ENCODE peak calls at places on chromosomes 12 and 14, in seven cellular contexts. One of them, this sample, is unnamed.

GRCh38 chr12:121196902-121197301 is 13.0 kb upstream of the P2RX4 start:
- DNase-seq in colonic mucosa: no peak
- DNase-seq in neural progenitor cell: no peak
- DNase-seq in NCI-H1092 treated with DMSO at 0.1 percent for 48 hours: no peak
- DNase-seq in left cardiac atrium: no peak
- DNase-seq in AG04449: no peak
- DNase-seq in activated CD4-positive, alpha-beta T cell treated with anti-CD3 and anti-CD28 coated beads, Interleukin-2, amount 10 ng/mL, durations not matched to agents 7 days and 5 days: peak
- DNase-seq in this sample: no peak

GRCh38 chr14:54712371-54712998 is 145.6 kb downstream of the SAMD4A start:
- DNase-seq in NCI-H1092 treated with DMSO at 0.1 percent for 48 hours: no peak
- DNase-seq in activated CD4-positive, alpha-beta T cell treated with anti-CD3 and anti-CD28 coated beads, Interleukin-2, amount 10 ng/mL, durations not matched to agents 7 days and 5 days: no peak
- DNase-seq in neural progenitor cell: no peak
- DNase-seq in left cardiac atrium: no peak
- DNase-seq in AG04449: no peak
- DNase-seq in colonic mucosa: no peak
- DNase-seq in this sample: no peak

GRCh38 chr12:3641428-3641883 is 111.5 kb downstream of the CRACR2A start:
- DNase-seq in left cardiac atrium: peak
- DNase-seq in AG04449: peak
- DNase-seq in NCI-H1092 treated with DMSO at 0.1 percent for 48 hours: no peak
- DNase-seq in neural progenitor cell: no peak
- DNase-seq in activated CD4-positive, alpha-beta T cell treated with anti-CD3 and anti-CD28 coated beads, Interleukin-2, amount 10 ng/mL, durations not matched to agents 7 days and 5 days: no peak
- DNase-seq in colonic mucosa: no peak
- DNase-seq in this sample: no peak

GRCh38 chr14:64059454-64060198 is 206.8 kb downstream of the SYNE2 start:
- DNase-seq in AG04449: no peak
- DNase-seq in left cardiac atrium: no peak
- DNase-seq in colonic mucosa: no peak
- DNase-seq in neural progenitor cell: no peak
- DNase-seq in activated CD4-positive, alpha-beta T cell treated with anti-CD3 and anti-CD28 coated beads, Interleukin-2, amount 10 ng/mL, durations not matched to agents 7 days and 5 days: no peak
- DNase-seq in NCI-H1092 treated with DMSO at 0.1 percent for 48 hours: no peak
- DNase-seq in this sample: no peak

GRCh38 chr14:21123429-21123828 is 22.6 kb downstream of the TMEM253 start:
- DNase-seq in NCI-H1092 treated with DMSO at 0.1 percent for 48 hours: no peak
- DNase-seq in left cardiac atrium: no peak
- DNase-seq in colonic mucosa: no peak
- DNase-seq in neural progenitor cell: no peak
- DNase-seq in AG04449: no peak
- DNase-seq in activated CD4-positive, alpha-beta T cell treated with anti-CD3 and anti-CD28 coated beads, Interleukin-2, amount 10 ng/mL, durations not matched to agents 7 days and 5 days: no peak
- DNase-seq in this sample: no peak

GRCh38 chr14:23076785-23077408 is 18.0 kb downstream of the ACIN1 start:
- DNase-seq in neural progenitor cell: peak
- DNase-seq in colonic mucosa: no peak
- DNase-seq in left cardiac atrium: no peak
- DNase-seq in NCI-H1092 treated with DMSO at 0.1 percent for 48 hours: no peak
- DNase-seq in activated CD4-positive, alpha-beta T cell treated with anti-CD3 and anti-CD28 coated beads, Interleukin-2, amount 10 ng/mL, durations not matched to agents 7 days and 5 days: peak
- DNase-seq in AG04449: no peak
- DNase-seq in this sample: peak

GRCh38 chr12:114397978-114398881 is 7.7 kb downstream of the TBX5 start:
- DNase-seq in colonic mucosa: no peak
- DNase-seq in AG04449: no peak
- DNase-seq in NCI-H1092 treated with DMSO at 0.1 percent for 48 hours: no peak
- DNase-seq in neural progenitor cell: peak
- DNase-seq in activated CD4-positive, alpha-beta T cell treated with anti-CD3 and anti-CD28 coated beads, Interleukin-2, amount 10 ng/mL, durations not matched to agents 7 days and 5 days: no peak
- DNase-seq in left cardiac atrium: no peak
- DNase-seq in this sample: no peak

GRCh38 chr12:2053675-2054070 is 886 bp downstream of the CACNA1C start:
- DNase-seq in AG04449: no peak
- DNase-seq in activated CD4-positive, alpha-beta T cell treated with anti-CD3 and anti-CD28 coated beads, Interleukin-2, amount 10 ng/mL, durations not matched to agents 7 days and 5 days: no peak
- DNase-seq in colonic mucosa: no peak
- DNase-seq in NCI-H1092 treated with DMSO at 0.1 percent for 48 hours: no peak
- DNase-seq in left cardiac atrium: no peak
- DNase-seq in neural progenitor cell: peak
- DNase-seq in this sample: no peak

GRCh38 chr12:117210266-117210918 is 20.1 kb upstream of the FBXO21 start:
- DNase-seq in activated CD4-positive, alpha-beta T cell treated with anti-CD3 and anti-CD28 coated beads, Interleukin-2, amount 10 ng/mL, durations not matched to agents 7 days and 5 days: no peak
- DNase-seq in NCI-H1092 treated with DMSO at 0.1 percent for 48 hours: no peak
- DNase-seq in left cardiac atrium: no peak
- DNase-seq in colonic mucosa: no peak
- DNase-seq in AG04449: no peak
- DNase-seq in neural progenitor cell: no peak
- DNase-seq in this sample: no peak

GRCh38 chr14:29906256-29906885 is 21.3 kb downstream of the PRKD1 start:
- DNase-seq in left cardiac atrium: no peak
- DNase-seq in neural progenitor cell: no peak
- DNase-seq in activated CD4-positive, alpha-beta T cell treated with anti-CD3 and anti-CD28 coated beads, Interleukin-2, amount 10 ng/mL, durations not matched to agents 7 days and 5 days: no peak
- DNase-seq in NCI-H1092 treated with DMSO at 0.1 percent for 48 hours: no peak
- DNase-seq in colonic mucosa: no peak
- DNase-seq in AG04449: no peak
- DNase-seq in this sample: no peak

GRCh38 chr14:106802413-106803364 is 1276.3 kb downstream of the TMEM121 start:
- DNase-seq in colonic mucosa: peak
- DNase-seq in activated CD4-positive, alpha-beta T cell treated with anti-CD3 and anti-CD28 coated beads, Interleukin-2, amount 10 ng/mL, durations not matched to agents 7 days and 5 days: no peak
- DNase-seq in AG04449: no peak
- DNase-seq in NCI-H1092 treated with DMSO at 0.1 percent for 48 hours: no peak
- DNase-seq in neural progenitor cell: no peak
- DNase-seq in left cardiac atrium: no peak
- DNase-seq in this sample: no peak

GRCh38 chr12:79420146-79420618 is 270.6 kb downstream of the PAWR start:
- DNase-seq in NCI-H1092 treated with DMSO at 0.1 percent for 48 hours: no peak
- DNase-seq in neural progenitor cell: peak
- DNase-seq in activated CD4-positive, alpha-beta T cell treated with anti-CD3 and anti-CD28 coated beads, Interleukin-2, amount 10 ng/mL, durations not matched to agents 7 days and 5 days: no peak
- DNase-seq in left cardiac atrium: no peak
- DNase-seq in AG04449: peak
- DNase-seq in colonic mucosa: peak
- DNase-seq in this sample: no peak

GRCh38 chr14:33184587-33184986 is 245.9 kb downstream of the NPAS3 start:
- DNase-seq in left cardiac atrium: no peak
- DNase-seq in AG04449: no peak
- DNase-seq in NCI-H1092 treated with DMSO at 0.1 percent for 48 hours: peak
- DNase-seq in neural progenitor cell: peak
- DNase-seq in activated CD4-positive, alpha-beta T cell treated with anti-CD3 and anti-CD28 coated beads, Interleukin-2, amount 10 ng/mL, durations not matched to agents 7 days and 5 days: no peak
- DNase-seq in colonic mucosa: no peak
- DNase-seq in this sample: no peak

GRCh38 chr12:3085341-3086125 is 8.4 kb downstream of the TSPAN9 start:
- DNase-seq in left cardiac atrium: no peak
- DNase-seq in activated CD4-positive, alpha-beta T cell treated with anti-CD3 and anti-CD28 coated beads, Interleukin-2, amount 10 ng/mL, durations not matched to agents 7 days and 5 days: no peak
- DNase-seq in NCI-H1092 treated with DMSO at 0.1 percent for 48 hours: no peak
- DNase-seq in neural progenitor cell: no peak
- DNase-seq in AG04449: no peak
- DNase-seq in colonic mucosa: no peak
- DNase-seq in this sample: no peak

GRCh38 chr12:116210131-116210530 is 67.4 kb downstream of the MED13L start:
- DNase-seq in neural progenitor cell: no peak
- DNase-seq in colonic mucosa: no peak
- DNase-seq in NCI-H1092 treated with DMSO at 0.1 percent for 48 hours: no peak
- DNase-seq in left cardiac atrium: no peak
- DNase-seq in activated CD4-positive, alpha-beta T cell treated with anti-CD3 and anti-CD28 coated beads, Interleukin-2, amount 10 ng/mL, durations not matched to agents 7 days and 5 days: no peak
- DNase-seq in AG04449: peak
- DNase-seq in this sample: no peak

GRCh38 chr12:27462151-27462694 is 15.7 kb downstream of the SMCO2 start:
- DNase-seq in neural progenitor cell: no peak
- DNase-seq in AG04449: no peak
- DNase-seq in left cardiac atrium: no peak
- DNase-seq in activated CD4-positive, alpha-beta T cell treated with anti-CD3 and anti-CD28 coated beads, Interleukin-2, amount 10 ng/mL, durations not matched to agents 7 days and 5 days: no peak
- DNase-seq in colonic mucosa: no peak
- DNase-seq in NCI-H1092 treated with DMSO at 0.1 percent for 48 hours: no peak
- DNase-seq in this sample: no peak

GRCh38 chr12:132154941-132155770 is 10.9 kb downstream of the NOC4L start:
- DNase-seq in NCI-H1092 treated with DMSO at 0.1 percent for 48 hours: no peak
- DNase-seq in left cardiac atrium: peak
- DNase-seq in activated CD4-positive, alpha-beta T cell treated with anti-CD3 and anti-CD28 coated beads, Interleukin-2, amount 10 ng/mL, durations not matched to agents 7 days and 5 days: peak
- DNase-seq in neural progenitor cell: peak
- DNase-seq in AG04449: no peak
- DNase-seq in colonic mucosa: no peak
- DNase-seq in this sample: peak

GRCh38 chr12:102010265-102010994 is 51.4 kb downstream of the WASHC3 start:
- DNase-seq in colonic mucosa: no peak
- DNase-seq in AG04449: no peak
- DNase-seq in left cardiac atrium: no peak
- DNase-seq in NCI-H1092 treated with DMSO at 0.1 percent for 48 hours: no peak
- DNase-seq in activated CD4-positive, alpha-beta T cell treated with anti-CD3 and anti-CD28 coated beads, Interleukin-2, amount 10 ng/mL, durations not matched to agents 7 days and 5 days: no peak
- DNase-seq in neural progenitor cell: no peak
- DNase-seq in this sample: no peak

GRCh38 chr12:69934011-69934410 is 109.0 kb downstream of the MYRFL start:
- DNase-seq in neural progenitor cell: no peak
- DNase-seq in NCI-H1092 treated with DMSO at 0.1 percent for 48 hours: no peak
- DNase-seq in colonic mucosa: no peak
- DNase-seq in left cardiac atrium: no peak
- DNase-seq in AG04449: no peak
- DNase-seq in activated CD4-positive, alpha-beta T cell treated with anti-CD3 and anti-CD28 coated beads, Interleukin-2, amount 10 ng/mL, durations not matched to agents 7 days and 5 days: no peak
- DNase-seq in this sample: no peak

GRCh38 chr14:20556500-20557211 is 4.2 kb downstream of the RNASE9 start:
- DNase-seq in colonic mucosa: no peak
- DNase-seq in left cardiac atrium: no peak
- DNase-seq in NCI-H1092 treated with DMSO at 0.1 percent for 48 hours: no peak
- DNase-seq in AG04449: no peak
- DNase-seq in activated CD4-positive, alpha-beta T cell treated with anti-CD3 and anti-CD28 coated beads, Interleukin-2, amount 10 ng/mL, durations not matched to agents 7 days and 5 days: no peak
- DNase-seq in neural progenitor cell: no peak
- DNase-seq in this sample: no peak

GRCh38 chr12:120759591-120760348 is 34.1 kb downstream of the ACADS start:
- DNase-seq in AG04449: no peak
- DNase-seq in NCI-H1092 treated with DMSO at 0.1 percent for 48 hours: peak
- DNase-seq in left cardiac atrium: no peak
- DNase-seq in colonic mucosa: no peak
- DNase-seq in neural progenitor cell: no peak
- DNase-seq in activated CD4-positive, alpha-beta T cell treated with anti-CD3 and anti-CD28 coated beads, Interleukin-2, amount 10 ng/mL, durations not matched to agents 7 days and 5 days: no peak
- DNase-seq in this sample: no peak

GRCh38 chr12:28457785-28458184 is 267.5 kb downstream of the CCDC91 start:
- DNase-seq in activated CD4-positive, alpha-beta T cell treated with anti-CD3 and anti-CD28 coated beads, Interleukin-2, amount 10 ng/mL, durations not matched to agents 7 days and 5 days: no peak
- DNase-seq in left cardiac atrium: no peak
- DNase-seq in NCI-H1092 treated with DMSO at 0.1 percent for 48 hours: no peak
- DNase-seq in colonic mucosa: no peak
- DNase-seq in neural progenitor cell: no peak
- DNase-seq in AG04449: no peak
- DNase-seq in this sample: no peak

GRCh38 chr12:6072302-6072752 is 52.1 kb downstream of the VWF start:
- DNase-seq in left cardiac atrium: no peak
- DNase-seq in colonic mucosa: no peak
- DNase-seq in activated CD4-positive, alpha-beta T cell treated with anti-CD3 and anti-CD28 coated beads, Interleukin-2, amount 10 ng/mL, durations not matched to agents 7 days and 5 days: no peak
- DNase-seq in AG04449: peak
- DNase-seq in neural progenitor cell: no peak
- DNase-seq in NCI-H1092 treated with DMSO at 0.1 percent for 48 hours: no peak
- DNase-seq in this sample: no peak